ENCODE peak calls at places on chromosomes 16 and 17, in five cellular contexts. J, N, M, F and D are unnamed samples.

GRCh38 chr17:42016411-42016831 is 818 bp downstream of the DNAJC7 start:
- DNase-seq in N (no peak), J (peak), M (peak), F (peak), D (peak)

GRCh38 chr16:53973021-53973420 is 269.1 kb downstream of the FTO start:
- DNase-seq in M (no peak), J (no peak), N (no peak), F (no peak), D (no peak)

GRCh38 chr17:7478276-7479138 is 924 bp downstream of the ZBTB4 start:
- DNase-seq in N (peak), F (peak), J (peak), M (no peak), D (peak)

GRCh38 chr17:68993112-68993511 is 37.9 kb upstream of the ABCA8 start:
- DNase-seq in J (no peak), F (peak), N (no peak), M (no peak), D (no peak)

GRCh38 chr16:17964196-17964595 is 372.3 kb downstream of the NPIPA8 start:
- DNase-seq in F (no peak), N (no peak), J (no peak), M (no peak), D (no peak)

GRCh38 chr17:44218344-44219125 is 940 bp downstream of the UBTF start:
- DNase-seq in F (peak), J (peak), N (peak), M (peak), D (peak)

GRCh38 chr16:89408315-89408714 is 82.0 kb downstream of the ANKRD11 start:
- DNase-seq in N (no peak), F (no peak), M (no peak), J (no peak), D (no peak)

GRCh38 chr17:10772425-10773380 is 31.2 kb downstream of the TMEM238L start:
- DNase-seq in J (peak), M (peak), F (no peak), N (peak), D (peak)

GRCh38 chr17:45700171-45701090 is 83.7 kb upstream of the CRHR1 start:
- DNase-seq in N (no peak), M (no peak), J (no peak), F (no peak), D (no peak)

GRCh38 chr16:78060295-78060694 is 37.9 kb downstream of the CLEC3A start:
- DNase-seq in F (no peak), N (no peak), M (no peak), J (no peak), D (no peak)

GRCh38 chr17:50177983-50178834 is 12.4 kb downstream of the SGCA start:
- DNase-seq in F (peak), M (peak), J (peak), N (peak), D (peak)

GRCh38 chr16:55713103-55713502 is 57.3 kb downstream of the SLC6A2 start:
- DNase-seq in M (no peak), F (no peak), J (no peak), N (no peak), D (no peak)

GRCh38 chr17:61495161-61495857 is 43.1 kb downstream of the TBX4 start:
- DNase-seq in M (no peak), F (peak), N (no peak), J (no peak), D (peak)

GRCh38 chr16:13231365-13231764 is 330.0 kb downstream of the SHISA9 start:
- DNase-seq in N (no peak), J (no peak), F (no peak), M (no peak), D (no peak)

GRCh38 chr17:82978765-82979349 is 100.6 kb upstream of the METRNL start:
- DNase-seq in M (peak), N (no peak), J (no peak), F (no peak), D (no peak)

GRCh38 chr17:44911133-44912001 is 3.9 kb downstream of the GFAP start:
- DNase-seq in N (peak), F (peak), M (no peak), J (peak), D (peak)

GRCh38 chr17:45775148-45775547 is 9.0 kb upstream of the CRHR1 start:
- DNase-seq in J (no peak), N (no peak), F (no peak), M (no peak), D (no peak)